ENCODE peak calls at places on chromosome 17, in four cellular contexts. X, T, C and J are unnamed samples.

GRCh38 chr17:80861892-80862291 is 129.7 kb upstream of the CHMP6 start:
- DNase-seq in T (no peak), X (peak; percentile 70), C (no peak), J (no peak)

GRCh38 chr17:59426031-59426430 is 94.6 kb downstream of the YPEL2 start:
- DNase-seq in X (no peak), T (no peak), C (no peak), J (no peak)

GRCh38 chr17:59753522-59754467 is 46.3 kb downstream of the VMP1 start:
- DNase-seq in X (peak; percentile 35), C (peak; percentile 89), T (no peak), J (no peak)

GRCh38 chr17:7191571-7192270 is 12.6 kb upstream of the ASGR1 start:
- DNase-seq in T (no peak), X (peak; percentile 60), C (no peak), J (no peak)

GRCh38 chr17:56222255-56222654 is 69.0 kb downstream of the ANKFN1 start:
- DNase-seq in X (no peak), T (no peak), C (no peak), J (no peak)

GRCh38 chr17:28878981-28879380 is 18.6 kb downstream of the FLOT2 start:
- DNase-seq in T (no peak), X (peak; percentile 55), C (no peak), J (no peak)

GRCh38 chr17:67525239-67526135 is 148.4 kb downstream of the PITPNC1 start:
- DNase-seq in C (no peak), T (no peak), X (no peak), J (no peak)

GRCh38 chr17:63275318-63275967 is 170.7 kb downstream of the CYB561 start:
- DNase-seq in X (peak; percentile 51), C (peak; percentile 95), T (no peak), J (no peak)

GRCh38 chr17:17792551-17793377 is 44.0 kb downstream of the SREBF1 start:
- DNase-seq in X (peak; percentile 79), C (no peak), T (no peak), J (no peak)

GRCh38 chr17:67365762-67366192 is 600 bp downstream of the PSMD12 start:
- DNase-seq in X (peak; percentile 49), C (no peak), T (no peak), J (peak; percentile 43)

GRCh38 chr17:44533533-44534246 is 23.6 kb upstream of the FZD2 start:
- DNase-seq in T (peak; percentile 95), X (peak; percentile 94), C (no peak), J (peak; percentile 90)

GRCh38 chr17:75685508-75685907 is 18.4 kb downstream of the SAP30BP start:
- DNase-seq in T (no peak), C (no peak), X (no peak), J (no peak)

GRCh38 chr17:12814718-12815117 is 25.4 kb downstream of the ARHGAP44 start:
- DNase-seq in X (no peak), C (no peak), T (no peak), J (no peak)

GRCh38 chr17:1077536-1078061 is 80.7 kb downstream of the TIMM22 start:
- DNase-seq in T (no peak), X (no peak), C (no peak), J (no peak)

GRCh38 chr17:48954300-48954755 is 9.7 kb upstream of the SNF8 start:
- DNase-seq in T (no peak), C (no peak), X (peak; percentile 38), J (no peak)

GRCh38 chr17:83009414-83010322 is 69.7 kb upstream of the METRNL start:
- DNase-seq in X (no peak), C (no peak), T (no peak), J (no peak)

GRCh38 chr17:65173284-65173793 is 36.2 kb downstream of the RGS9 start:
- DNase-seq in X (peak; percentile 83), T (no peak), C (no peak), J (no peak)

GRCh38 chr17:3914319-3914685 is 2.0 kb downstream of the P2RX1 start:
- DNase-seq in C (no peak), T (no peak), X (peak; percentile 37), J (no peak)

GRCh38 chr17:46772013-46772878 is 46.2 kb downstream of the WNT3 start:
- DNase-seq in X (peak; percentile 25), T (no peak), C (no peak), J (no peak)

GRCh38 chr17:42051013-42051400 is 606 bp upstream of the C17orf113 start:
- DNase-seq in X (no peak), T (no peak), C (no peak), J (no peak)

GRCh38 chr17:14745122-14745521 is 444.2 kb downstream of the HS3ST3B1 start:
- DNase-seq in X (no peak), T (no peak), C (no peak), J (no peak)

GRCh38 chr17:50365165-50365564 is 7.8 kb downstream of the MRPL27 start:
- DNase-seq in T (no peak), X (no peak), C (no peak), J (peak; percentile 2)

GRCh38 chr17:63407741-63408330 is 38.3 kb downstream of the CYB561 start:
- DNase-seq in C (no peak), X (no peak), T (no peak), J (no peak)

GRCh38 chr17:50363217-50364060 is 9.5 kb downstream of the MRPL27 start:
- DNase-seq in X (no peak), C (no peak), T (no peak), J (no peak)

GRCh38 chr17:79214940-79215604 is 140.4 kb downstream of the ENGASE start:
- DNase-seq in T (no peak), C (no peak), X (no peak), J (no peak)

GRCh38 chr17:69690531-69690930 is 276.0 kb downstream of the MAP2K6 start:
- DNase-seq in T (no peak), X (no peak), C (no peak), J (no peak)

GRCh38 chr17:72416905-72417304 is 296.1 kb downstream of the SOX9 start:
- DNase-seq in C (no peak), T (no peak), X (no peak), J (no peak)

GRCh38 chr17:18144261-18144660 is 35.7 kb downstream of the MYO15A start:
- DNase-seq in X (no peak), C (no peak), T (no peak), J (no peak)

GRCh38 chr17:79667746-79668145 is 56.9 kb upstream of the RBFOX3 start:
- DNase-seq in T (no peak), C (no peak), X (no peak), J (peak; percentile 67)

GRCh38 chr17:1907818-1908698 is 78.3 kb downstream of the RPA1 start:
- DNase-seq in X (peak; percentile 17), T (no peak), C (no peak), J (no peak)

GRCh38 chr17:61309857-61310256 is 89.8 kb upstream of the TBX2 start:
- DNase-seq in X (no peak), T (no peak), C (peak; percentile 68), J (no peak)